ENCODE peak calls at places on chromosome 12, in eight cellular contexts. U, G, S, Z, A, V, D and F are unnamed samples.

GRCh38 chr12:67447180-67447579 is 178.0 kb downstream of the CAND1 start:
- DNase-seq in U (no peak), G (no peak), S (no peak), Z (no peak), A (no peak), V (no peak), D (no peak), F (no peak)

GRCh38 chr12:57242691-57243454 is 8.1 kb downstream of the STAC3 start:
- DNase-seq in U (peak; percentile 72), G (peak; percentile 85), S (peak; percentile 43), Z (no peak), A (no peak), V (peak; percentile 52), D (no peak), F (peak; percentile 56)

GRCh38 chr12:66804555-66804954 is 125.7 kb upstream of the GRIP1 start:
- DNase-seq in U (no peak), G (no peak), S (no peak), Z (no peak), A (no peak), V (no peak), D (no peak), F (no peak)

GRCh38 chr12:65199604-65200003 is 30.2 kb downstream of the LEMD3 start:
- DNase-seq in U (no peak), G (no peak), S (no peak), Z (no peak), A (no peak), V (no peak), D (no peak), F (no peak)

GRCh38 chr12:76927170-76927784 is 48.5 kb upstream of the CSRP2 start:
- DNase-seq in U (peak; percentile 44), G (no peak), S (peak; percentile 58), Z (no peak), A (no peak), V (peak; percentile 69), D (peak; percentile 49), F (no peak)

GRCh38 chr12:5692850-5693249 is 252.2 kb downstream of the ANO2 start:
- DNase-seq in U (no peak), G (no peak), S (no peak), Z (no peak), A (no peak), V (no peak), D (no peak), F (no peak)

GRCh38 chr12:108282160-108282559 is 57.0 kb downstream of the CMKLR1 start:
- DNase-seq in U (no peak), G (no peak), S (no peak), Z (no peak), A (no peak), V (no peak), D (no peak), F (no peak)

GRCh38 chr12:41032386-41032785 is 155.7 kb upstream of the PDZRN4 start:
- DNase-seq in U (no peak), G (no peak), S (no peak), Z (no peak), A (no peak), V (no peak), D (no peak), F (no peak)

GRCh38 chr12:89333564-89334252 is 18.6 kb downstream of the DUSP6 start:
- DNase-seq in U (peak; percentile 21), G (no peak), S (no peak), Z (no peak), A (no peak), V (no peak), D (no peak), F (no peak)

GRCh38 chr12:70449074-70449757 is 83.1 kb downstream of the KCNMB4 start:
- DNase-seq in U (no peak), G (no peak), S (peak; percentile 9), Z (no peak), A (no peak), V (no peak), D (peak; percentile 65), F (no peak)

GRCh38 chr12:113005759-113006158 is 27.4 kb downstream of the OAS2 start:
- DNase-seq in U (no peak), G (no peak), S (no peak), Z (no peak), A (no peak), V (no peak), D (peak; percentile 8), F (no peak)

GRCh38 chr12:56468216-56469006 is at the start of gene SPRYD4:
- DNase-seq in U (peak; percentile 96), G (peak; percentile 97), S (peak; percentile 92), Z (peak; percentile 69), A (peak; percentile 73), V (peak; percentile 95), D (peak; percentile 89), F (peak; percentile 93)

GRCh38 chr12:93000026-93000425 is 70.9 kb upstream of the EEA1 start:
- DNase-seq in U (no peak), G (no peak), S (no peak), Z (no peak), A (no peak), V (no peak), D (no peak), F (no peak)

GRCh38 chr12:111642681-111643427 is 42.9 kb downstream of the BRAP start:
- DNase-seq in U (no peak), G (no peak), S (peak; percentile 71), Z (no peak), A (no peak), V (no peak), D (peak; percentile 35), F (no peak)

GRCh38 chr12:28574746-28575592 is 384.7 kb downstream of the CCDC91 start:
- DNase-seq in U (no peak), G (no peak), S (no peak), Z (no peak), A (no peak), V (no peak), D (no peak), F (no peak)

GRCh38 chr12:50055831-50056628 is 1.4 kb upstream of the ASIC1 start:
- DNase-seq in U (peak; percentile 83), G (peak; percentile 80), S (peak; percentile 44), Z (no peak), A (no peak), V (peak; percentile 66), D (peak; percentile 54), F (no peak)

GRCh38 chr12:47231456-47231855 is 151.7 kb upstream of the AMIGO2 start:
- DNase-seq in U (no peak), G (no peak), S (no peak), Z (no peak), A (no peak), V (no peak), D (no peak), F (no peak)

GRCh38 chr12:115313929-115314328 is 630.0 kb upstream of the TBX3 start:
- DNase-seq in U (no peak), G (no peak), S (peak; percentile 41), Z (no peak), A (no peak), V (peak; percentile 95), D (peak; percentile 89), F (no peak)

GRCh38 chr12:92295523-92295922 is 149.9 kb upstream of the BTG1 start:
- DNase-seq in U (no peak), G (no peak), S (no peak), Z (no peak), A (no peak), V (no peak), D (peak; percentile 20), F (no peak)

GRCh38 chr12:66964629-66965028 is 285.8 kb upstream of the GRIP1 start:
- DNase-seq in U (no peak), G (no peak), S (no peak), Z (no peak), A (no peak), V (peak; percentile 56), D (no peak), F (peak; percentile 17)

GRCh38 chr12:6367065-6367968 is 8.0 kb downstream of the SCNN1A start:
- DNase-seq in U (peak; percentile 80), G (no peak), S (peak; percentile 59), Z (no peak), A (no peak), V (peak; percentile 74), D (peak; percentile 51), F (no peak)

GRCh38 chr12:53836119-53836655 is 84.4 kb upstream of the CISTR start:
- DNase-seq in U (no peak), G (no peak), S (no peak), Z (no peak), A (no peak), V (no peak), D (no peak), F (no peak)

GRCh38 chr12:53842686-53843085 is 90.9 kb upstream of the CISTR start:
- DNase-seq in U (no peak), G (no peak), S (no peak), Z (no peak), A (no peak), V (no peak), D (no peak), F (no peak)

GRCh38 chr12:53843545-53843944 is 91.8 kb upstream of the CISTR start:
- DNase-seq in U (no peak), G (no peak), S (no peak), Z (no peak), A (no peak), V (no peak), D (no peak), F (no peak)

GRCh38 chr12:53840316-53840715 is 88.5 kb upstream of the CISTR start:
- DNase-seq in U (no peak), G (no peak), S (no peak), Z (no peak), A (no peak), V (no peak), D (no peak), F (no peak)

DNA sequence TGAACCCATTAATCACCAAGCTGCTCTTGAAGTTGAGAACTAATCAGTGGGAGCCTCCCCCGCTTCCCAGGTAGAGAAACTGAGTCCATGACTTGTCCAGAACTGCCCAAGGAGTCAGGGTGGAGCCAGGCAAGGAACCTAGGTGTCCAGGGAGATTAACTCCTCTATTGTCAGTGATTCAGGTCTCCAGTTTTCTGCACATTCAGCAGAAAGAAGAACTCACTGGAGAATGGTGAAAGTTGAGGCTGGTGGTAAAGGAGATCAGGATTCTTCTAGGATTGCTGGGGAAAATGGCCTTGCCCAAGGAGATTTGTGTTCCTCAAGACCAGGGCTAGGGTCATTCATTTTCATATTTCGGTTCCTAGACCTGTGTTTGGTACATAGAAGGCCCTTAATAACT is 87.2 kb upstream of the CISTR start:
- DNase-seq in U (no peak), G (no peak), S (no peak), Z (no peak), A (no peak), V (no peak), D (no peak), F (no peak)
- TF ChIP-seq CTCF in U (no peak), G (no peak), S (no peak), Z (no peak), A (no peak), V (no peak), D (no peak), F (no peak)

GRCh38 chr12:17829813-17830212 is 260.2 kb downstream of the RERGL start:
- DNase-seq in U (no peak), G (no peak), S (no peak), Z (no peak), A (no peak), V (no peak), D (no peak), F (no peak)
- TF ChIP-seq CTCF in U (no peak), G (no peak), S (no peak), Z (no peak), A (no peak), V (no peak), D (no peak), F (no peak)

GRCh38 chr12:58774008-58774407 is 146.3 kb downstream of the LRIG3 start:
- DNase-seq in U (no peak), G (no peak), S (no peak), Z (no peak), A (no peak), V (no peak), D (no peak), F (no peak)
- TF ChIP-seq CTCF in U (no peak), G (no peak), S (no peak), Z (no peak), A (no peak), V (no peak), D (no peak), F (no peak)

GRCh38 chr12:121916719-121917118 is 1.7 kb upstream of the CFAP251 start:
- DNase-seq in U (no peak), G (no peak), S (peak; percentile 66), Z (no peak), A (no peak), V (peak; percentile 78), D (peak; percentile 56), F (no peak)
- TF ChIP-seq CTCF in U (peak; percentile 30), G (no peak), S (peak; percentile 39), Z (peak; percentile 12), A (peak; percentile 27), V (peak; percentile 73), D (peak; percentile 29), F (no peak)